ENCODE peak calls at places on chromosomes 13 and 19, in five cellular contexts. K is head of caudate nucleus; N is neural crest cell; W is activated T-helper 2 cell treated with anti-CD3 and anti-CD28 coated beads, Interferon-gamma antibody, Interleukin-2, Interleukin-4, amounts not matched to agents 10 μg/mL and 5 μg/mL and 100 μg/mL, durations not matched to agents 14 hours and 24 hours and 36 hours; Y is stimulated activated CD4-positive, alpha-beta T cell treated with anti-CD3 and anti-CD28 coated beads, Interleukin-12 subunit alpha, Interleukin-12 subunit beta, amount 100 ng/mL, for 24 hours. F is an unnamed sample.

GRCh38 chr19:345320-345879 is 804 bp upstream of the MIER2 start:
- DNase-seq in K (no peak), N (no peak), W (no peak), Y (no peak), F (no peak)

GRCh38 chr13:43489168-43489730 is 297.5 kb downstream of the ENOX1 start:
- DNase-seq in K (no peak), N (no peak), W (no peak), Y (no peak), F (no peak)

GRCh38 chr19:53394522-53394973 is 401 bp upstream of the ZNF765 start:
- DNase-seq in K (peak; percentile 32), N (no peak), W (no peak), Y (no peak), F (no peak)

GRCh38 chr13:28568286-28568685 is 73.4 kb upstream of the FLT1 start:
- DNase-seq in K (peak; percentile 52), N (no peak), W (no peak), Y (no peak), F (no peak)

GRCh38 chr19:56837492-56837891 is 3.0 kb downstream of the PEG3 start:
- DNase-seq in K (peak; percentile 71), N (no peak), W (no peak), Y (no peak), F (no peak)

GRCh38 chr19:4774136-4774535 is 17.4 kb upstream of the FEM1A start:
- DNase-seq in K (no peak), N (no peak), W (no peak), Y (no peak), F (no peak)

GRCh38 chr13:112714366-112714765 is 24.5 kb downstream of the ATP11A start:
- DNase-seq in K (no peak), N (no peak), W (no peak), Y (no peak), F (no peak)

GRCh38 chr19:10976200-10976892 is 15.5 kb downstream of the SMARCA4 start:
- DNase-seq in K (no peak), N (no peak), W (no peak), Y (no peak), F (no peak)

GRCh38 chr19:44776402-44777096 is 1.1 kb upstream of the CBLC start:
- DNase-seq in K (no peak), N (no peak), W (no peak), Y (no peak), F (no peak)

GRCh38 chr13:45194081-45194939 is 6.5 kb downstream of the KCTD4 start:
- DNase-seq in K (peak; percentile 86), N (no peak), W (no peak), Y (no peak), F (no peak)

GRCh38 chr19:40503300-40503699 is 36.5 kb downstream of the SPTBN4 start:
- DNase-seq in K (peak; percentile 82), N (peak; percentile 56), W (no peak), Y (no peak), F (no peak)

GRCh38 chr19:16873603-16874002 is 15.2 kb upstream of the F2RL3 start:
- DNase-seq in K (no peak), N (no peak), W (no peak), Y (no peak), F (no peak)

GRCh38 chr13:33545492-33545891 is 259.9 kb upstream of the STARD13 start:
- DNase-seq in K (no peak), N (no peak), W (no peak), Y (no peak), F (no peak)

F was measured in 8988T.